ENCODE peak calls at places on chromosomes 11 and 22, in five cellular contexts. One of them, this sample, is unnamed.

GRCh38 chr22:47301820-47302475 is 539.5 kb downstream of the TBC1D22A start:
- DNase-seq in stimulated activated naive CD8-positive, alpha-beta T cell treated with anti-CD3 and anti-CD28 coated beads, Interleukin-15, Interleukin-2, amounts not matched to agents 100 U/mL and 50 U/mL, for 24 hours: no peak
- DNase-seq in HFF-Myc: no peak
- DNase-seq in AG08395: no peak
- DNase-seq in tibial artery: no peak
- DNase-seq in this sample: no peak

GRCh38 chr22:28874816-28875320 is 8.5 kb upstream of the ZNRF3 start:
- DNase-seq in stimulated activated naive CD8-positive, alpha-beta T cell treated with anti-CD3 and anti-CD28 coated beads, Interleukin-15, Interleukin-2, amounts not matched to agents 100 U/mL and 50 U/mL, for 24 hours: no peak
- DNase-seq in HFF-Myc: no peak
- DNase-seq in AG08395: no peak
- DNase-seq in tibial artery: no peak
- DNase-seq in this sample: no peak

GRCh38 chr22:29032014-29032475 is 29.6 kb downstream of the C22orf31 start:
- DNase-seq in stimulated activated naive CD8-positive, alpha-beta T cell treated with anti-CD3 and anti-CD28 coated beads, Interleukin-15, Interleukin-2, amounts not matched to agents 100 U/mL and 50 U/mL, for 24 hours: no peak
- DNase-seq in HFF-Myc: no peak
- DNase-seq in AG08395: no peak
- DNase-seq in tibial artery: no peak
- DNase-seq in this sample: no peak

GRCh38 chr11:112543390-112543789 is 282.7 kb upstream of the PLET1 start:
- DNase-seq in stimulated activated naive CD8-positive, alpha-beta T cell treated with anti-CD3 and anti-CD28 coated beads, Interleukin-15, Interleukin-2, amounts not matched to agents 100 U/mL and 50 U/mL, for 24 hours: no peak
- DNase-seq in HFF-Myc: no peak
- DNase-seq in AG08395: no peak
- DNase-seq in tibial artery: no peak
- DNase-seq in this sample: no peak

GRCh38 chr22:46280999-46281623 is 13.3 kb downstream of the TTC38 start:
- DNase-seq in stimulated activated naive CD8-positive, alpha-beta T cell treated with anti-CD3 and anti-CD28 coated beads, Interleukin-15, Interleukin-2, amounts not matched to agents 100 U/mL and 50 U/mL, for 24 hours: no peak
- DNase-seq in HFF-Myc: no peak
- DNase-seq in AG08395: no peak
- DNase-seq in tibial artery: peak
- DNase-seq in this sample: no peak

GRCh38 chr11:19846654-19847330 is 134.2 kb downstream of the NAV2 start:
- DNase-seq in stimulated activated naive CD8-positive, alpha-beta T cell treated with anti-CD3 and anti-CD28 coated beads, Interleukin-15, Interleukin-2, amounts not matched to agents 100 U/mL and 50 U/mL, for 24 hours: no peak
- DNase-seq in HFF-Myc: no peak
- DNase-seq in AG08395: no peak
- DNase-seq in tibial artery: no peak
- DNase-seq in this sample: peak

GRCh38 chr22:28243539-28243938 is 324.5 kb upstream of the PITPNB start:
- DNase-seq in stimulated activated naive CD8-positive, alpha-beta T cell treated with anti-CD3 and anti-CD28 coated beads, Interleukin-15, Interleukin-2, amounts not matched to agents 100 U/mL and 50 U/mL, for 24 hours: no peak
- DNase-seq in HFF-Myc: no peak
- DNase-seq in AG08395: no peak
- DNase-seq in tibial artery: no peak
- DNase-seq in this sample: no peak

GRCh38 chr11:37505406-37505805 is 907.4 kb upstream of the RAG2 start:
- DNase-seq in stimulated activated naive CD8-positive, alpha-beta T cell treated with anti-CD3 and anti-CD28 coated beads, Interleukin-15, Interleukin-2, amounts not matched to agents 100 U/mL and 50 U/mL, for 24 hours: no peak
- DNase-seq in HFF-Myc: no peak
- DNase-seq in AG08395: no peak
- DNase-seq in tibial artery: no peak
- DNase-seq in this sample: no peak

GRCh38 chr11:5441414-5441813 is at the start of gene OR51I1:
- DNase-seq in stimulated activated naive CD8-positive, alpha-beta T cell treated with anti-CD3 and anti-CD28 coated beads, Interleukin-15, Interleukin-2, amounts not matched to agents 100 U/mL and 50 U/mL, for 24 hours: no peak
- DNase-seq in HFF-Myc: no peak
- DNase-seq in AG08395: no peak
- DNase-seq in tibial artery: no peak
- DNase-seq in this sample: no peak

GRCh38 chr22:27647540-27647939 is 154.0 kb downstream of the MN1 start:
- DNase-seq in stimulated activated naive CD8-positive, alpha-beta T cell treated with anti-CD3 and anti-CD28 coated beads, Interleukin-15, Interleukin-2, amounts not matched to agents 100 U/mL and 50 U/mL, for 24 hours: no peak
- DNase-seq in HFF-Myc: no peak
- DNase-seq in AG08395: no peak
- DNase-seq in tibial artery: no peak
- DNase-seq in this sample: no peak

GRCh38 chr11:114039551-114039950 is 20.0 kb upstream of the ZBTB16 start:
- DNase-seq in stimulated activated naive CD8-positive, alpha-beta T cell treated with anti-CD3 and anti-CD28 coated beads, Interleukin-15, Interleukin-2, amounts not matched to agents 100 U/mL and 50 U/mL, for 24 hours: no peak
- DNase-seq in HFF-Myc: no peak
- DNase-seq in AG08395: no peak
- DNase-seq in tibial artery: no peak
- DNase-seq in this sample: no peak

GRCh38 chr22:49299821-49300231 is 527.8 kb downstream of the BRD1 start:
- DNase-seq in stimulated activated naive CD8-positive, alpha-beta T cell treated with anti-CD3 and anti-CD28 coated beads, Interleukin-15, Interleukin-2, amounts not matched to agents 100 U/mL and 50 U/mL, for 24 hours: no peak
- DNase-seq in HFF-Myc: no peak
- DNase-seq in AG08395: no peak
- DNase-seq in tibial artery: peak
- DNase-seq in this sample: no peak

GRCh38 chr11:69923641-69924307 is 104.6 kb upstream of the FGF3 start:
- DNase-seq in stimulated activated naive CD8-positive, alpha-beta T cell treated with anti-CD3 and anti-CD28 coated beads, Interleukin-15, Interleukin-2, amounts not matched to agents 100 U/mL and 50 U/mL, for 24 hours: no peak
- DNase-seq in HFF-Myc: no peak
- DNase-seq in AG08395: no peak
- DNase-seq in tibial artery: peak
- DNase-seq in this sample: no peak

GRCh38 chr11:22521226-22521625 is 104.4 kb downstream of the FANCF start:
- DNase-seq in stimulated activated naive CD8-positive, alpha-beta T cell treated with anti-CD3 and anti-CD28 coated beads, Interleukin-15, Interleukin-2, amounts not matched to agents 100 U/mL and 50 U/mL, for 24 hours: no peak
- DNase-seq in HFF-Myc: peak
- DNase-seq in AG08395: peak
- DNase-seq in tibial artery: no peak
- DNase-seq in this sample: peak

GRCh38 chr22:28051091-28051786 is 132.2 kb upstream of the PITPNB start:
- DNase-seq in stimulated activated naive CD8-positive, alpha-beta T cell treated with anti-CD3 and anti-CD28 coated beads, Interleukin-15, Interleukin-2, amounts not matched to agents 100 U/mL and 50 U/mL, for 24 hours: no peak
- DNase-seq in HFF-Myc: no peak
- DNase-seq in AG08395: no peak
- DNase-seq in tibial artery: no peak
- DNase-seq in this sample: no peak

GRCh38 chr11:118740892-118741291 is 50.1 kb downstream of the DDX6 start:
- DNase-seq in stimulated activated naive CD8-positive, alpha-beta T cell treated with anti-CD3 and anti-CD28 coated beads, Interleukin-15, Interleukin-2, amounts not matched to agents 100 U/mL and 50 U/mL, for 24 hours: no peak
- DNase-seq in HFF-Myc: no peak
- DNase-seq in AG08395: no peak
- DNase-seq in tibial artery: no peak
- DNase-seq in this sample: no peak

GRCh38 chr11:36458129-36458918 is 51.7 kb downstream of the TRAF6 start:
- DNase-seq in stimulated activated naive CD8-positive, alpha-beta T cell treated with anti-CD3 and anti-CD28 coated beads, Interleukin-15, Interleukin-2, amounts not matched to agents 100 U/mL and 50 U/mL, for 24 hours: no peak
- DNase-seq in HFF-Myc: no peak
- DNase-seq in AG08395: no peak
- DNase-seq in tibial artery: no peak
- DNase-seq in this sample: no peak

GRCh38 chr11:124928942-124929663 is 6.7 kb downstream of the HEPACAM start:
- DNase-seq in stimulated activated naive CD8-positive, alpha-beta T cell treated with anti-CD3 and anti-CD28 coated beads, Interleukin-15, Interleukin-2, amounts not matched to agents 100 U/mL and 50 U/mL, for 24 hours: no peak
- DNase-seq in HFF-Myc: no peak
- DNase-seq in AG08395: no peak
- DNase-seq in tibial artery: no peak
- DNase-seq in this sample: no peak

GRCh38 chr11:102564110-102564509 is 33.6 kb upstream of the MMP7 start:
- DNase-seq in stimulated activated naive CD8-positive, alpha-beta T cell treated with anti-CD3 and anti-CD28 coated beads, Interleukin-15, Interleukin-2, amounts not matched to agents 100 U/mL and 50 U/mL, for 24 hours: no peak
- DNase-seq in HFF-Myc: peak
- DNase-seq in AG08395: peak
- DNase-seq in tibial artery: no peak
- DNase-seq in this sample: peak